ENCODE peak calls at places on chromosomes 16 and 17, in four cellular contexts. T, M, Y and L are unnamed samples. For H3K4me1, the result is how much of the 10 kb centered on the place peaks cover.

GRCh38 chr17:44007346-44008204 is 3.2 kb downstream of the NAGS start:
- DNase-seq in T (peak), M (peak), Y (no peak), L (peak)

GRCh38 chr17:57110579-57111367 is 25.7 kb downstream of the AKAP1 start:
- DNase-seq in T (no peak), M (no peak), Y (no peak), L (no peak)

GRCh38 chr17:39094607-39095308 is 56.7 kb downstream of the PLXDC1 start:
- DNase-seq in Y (peak), M (no peak), T (peak), L (no peak)

GRCh38 chr16:55871411-55872038 is 3.6 kb downstream of the CES5A start:
- DNase-seq in T (no peak), Y (no peak), M (no peak), L (no peak)

GRCh38 chr17:57915980-57916757 is 39.0 kb downstream of the CUEDC1 start:
- DNase-seq in M (no peak), T (no peak), Y (no peak), L (no peak)

GRCh38 chr17:77184474-77184873 is 43.7 kb downstream of the SEC14L1 start:
- DNase-seq in T (peak), Y (no peak), M (peak), L (no peak)

GRCh38 chr17:4679652-4680051 is 24.3 kb downstream of the PELP1 start:
- DNase-seq in Y (no peak), M (peak), T (peak), L (no peak)

GRCh38 chr17:34665803-34666763 is 86.7 kb downstream of the TMEM132E start:
- DNase-seq in Y (no peak), M (no peak), T (no peak), L (no peak)

GRCh38 chr17:47188266-47188665 is 829 bp downstream of the CDC27 start:
- DNase-seq in M (peak), T (peak), Y (peak), L (no peak)

GRCh38 chr17:62014526-62014925 is 50.6 kb downstream of the MED13 start:
- DNase-seq in T (peak), Y (no peak), M (peak), L (no peak)

GRCh38 chr16:19138601-19139000 is 24.8 kb downstream of the ITPRIPL2 start:
- DNase-seq in Y (no peak), M (peak), T (peak), L (no peak)

GRCh38 chr16:46884513-46885293 is 541 bp downstream of the GPT2 start:
- DNase-seq in M (peak), T (peak), Y (no peak), L (peak)
- H3K4me1 ChIP-seq in M (under half), T (under half), Y (under half), L (under half)

DNA sequence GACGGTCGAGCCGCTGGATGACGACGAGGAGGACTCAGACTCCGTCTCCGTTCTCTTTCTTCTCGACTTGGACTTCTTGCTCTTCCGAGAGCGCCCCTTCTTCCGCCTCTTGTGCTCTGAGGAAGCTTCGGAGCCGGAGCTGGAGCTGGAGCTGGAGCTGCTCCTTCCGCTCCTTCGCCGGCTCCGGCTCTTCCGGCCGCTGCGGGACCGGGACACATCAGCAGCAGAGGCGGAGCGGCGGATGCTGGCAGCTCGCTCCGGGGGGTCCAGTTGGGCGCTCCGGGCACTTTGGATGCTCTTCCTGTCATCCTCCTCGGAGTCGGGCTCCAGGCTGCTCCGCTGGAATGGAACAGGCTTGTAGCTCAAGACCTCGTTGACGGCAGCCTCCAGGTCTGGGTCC is 36.9 kb downstream of the PIPOX start:
- DNase-seq in Y (no peak), M (no peak), T (no peak), L (no peak)
- H3K27ac ChIP-seq in Y (no peak), M (no peak), T (no peak), L (no peak)

GRCh38 chr17:49571283-49571682 is 4.4 kb upstream of the NXPH3 start:
- DNase-seq in M (no peak), Y (no peak), T (no peak), L (no peak)
- H3K4me1 ChIP-seq in M (under half), Y (under half), T (under half), L (under half)

DNA sequence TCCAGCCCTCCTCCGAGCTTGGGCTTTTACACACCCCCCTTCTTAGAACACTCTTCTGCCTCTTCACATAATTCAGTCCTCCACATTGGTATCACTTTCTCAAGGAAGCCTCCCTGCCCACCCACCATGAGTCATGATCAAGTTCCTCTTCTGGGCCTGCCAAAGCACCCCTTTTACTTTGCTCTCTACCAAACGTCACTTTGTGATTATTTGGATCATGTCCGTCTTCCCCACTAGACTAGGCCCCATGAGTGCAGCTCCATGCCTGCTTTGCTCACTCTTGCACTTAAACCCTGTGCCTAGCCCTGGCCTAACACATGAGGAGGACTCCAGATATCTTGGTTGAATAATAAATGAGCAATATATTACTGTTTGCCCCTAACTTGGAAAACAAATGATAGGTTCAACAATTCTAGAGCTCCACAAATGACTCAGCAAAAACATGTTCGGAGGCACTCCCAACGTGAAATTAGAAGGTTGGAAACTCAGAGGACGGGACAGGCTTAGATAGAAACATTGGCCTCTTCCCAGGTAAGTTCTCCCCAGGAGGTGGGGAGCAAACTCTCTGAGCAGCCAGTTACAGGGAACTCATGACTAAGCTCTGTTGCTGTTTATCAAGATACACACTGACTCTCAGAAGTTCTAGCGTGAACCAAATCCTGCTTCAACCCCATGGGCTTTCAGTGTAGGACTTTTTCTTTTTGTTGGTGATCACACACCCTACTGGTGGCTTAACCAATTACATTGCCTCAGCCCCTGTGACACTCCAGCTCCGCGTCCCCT is 28.3 kb downstream of the G6PC1 start:
- DNase-seq in T (peak), Y (no peak), M (peak), L (peak)
- H3K27ac ChIP-seq in T (peak), Y (peak), M (peak), L (peak)

DNA sequence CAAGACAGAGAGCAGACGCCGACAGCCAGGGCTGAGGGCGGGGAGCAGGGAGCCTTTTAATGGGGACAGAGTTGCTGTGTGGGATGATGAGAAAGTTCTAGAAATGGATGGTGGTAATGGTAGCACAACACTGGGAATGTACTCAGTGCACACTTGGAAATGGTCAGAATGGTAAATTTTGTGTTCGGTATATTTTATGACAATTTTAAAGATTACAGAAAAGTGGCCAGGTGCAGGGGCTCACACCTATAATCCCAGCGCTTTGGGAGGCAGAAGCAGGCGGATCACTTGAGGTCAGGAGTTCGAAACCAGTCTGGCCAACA is 243.2 kb upstream of the CIBAR2 start:
- DNase-seq in Y (no peak), T (no peak), M (no peak), L (no peak)
- H3K4me1 ChIP-seq in Y (under half), T (under half), M (under half), L (under half)

GRCh38 chr17:80466188-80466705 is 10.2 kb downstream of the NPTX1 start:
- DNase-seq in T (no peak), Y (no peak), M (no peak), L (peak)

GRCh38 chr17:80461527-80462166 is 14.8 kb downstream of the NPTX1 start:
- DNase-seq in T (no peak), Y (no peak), M (no peak), L (no peak)

GRCh38 chr17:80463784-80464400 is 12.5 kb downstream of the NPTX1 start:
- DNase-seq in T (no peak), M (no peak), Y (no peak), L (peak)

GRCh38 chr17:80465316-80465974 is 11.0 kb downstream of the NPTX1 start:
- DNase-seq in M (no peak), Y (no peak), T (no peak), L (peak)

GRCh38 chr17:80464486-80464885 is 11.9 kb downstream of the NPTX1 start:
- DNase-seq in Y (no peak), M (no peak), T (no peak), L (peak)
- H3K27ac ChIP-seq in Y (no peak), M (no peak), T (no peak), L (no peak)

DNA sequence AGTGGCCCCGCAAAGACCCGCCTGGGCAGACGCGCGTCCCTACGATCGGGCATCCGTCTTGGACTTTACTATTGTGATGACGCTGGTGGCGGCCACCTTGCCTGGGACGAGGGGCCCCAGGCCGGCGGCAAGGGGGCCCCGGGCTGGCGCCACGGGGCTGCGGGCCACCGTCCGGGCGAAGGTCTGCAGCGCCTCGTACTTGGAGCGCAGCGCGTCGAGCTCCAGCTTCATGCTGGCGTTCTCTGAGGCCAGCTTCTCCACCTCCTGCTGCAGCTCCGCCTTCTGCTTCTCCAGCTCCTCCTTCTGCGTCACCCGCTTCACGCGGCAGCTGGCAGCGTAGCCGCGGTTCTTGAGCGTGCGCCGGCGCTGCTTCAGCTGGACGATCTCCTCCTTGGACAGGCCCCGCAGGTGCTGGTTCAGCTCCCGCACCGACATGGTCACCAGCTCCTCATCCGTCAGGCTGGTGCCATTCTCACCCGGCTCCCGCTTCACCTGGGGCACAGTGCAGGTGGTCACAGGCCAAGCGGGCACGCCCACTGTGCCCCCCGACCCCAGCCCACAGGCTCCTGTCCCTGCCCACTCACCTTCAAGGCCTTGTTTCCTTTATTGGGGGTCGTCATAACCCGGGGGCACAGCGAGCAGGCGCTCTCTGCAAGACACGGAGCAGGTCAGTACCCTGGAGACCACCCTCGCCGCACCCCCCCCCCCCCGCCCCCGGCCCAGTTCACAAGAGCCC is 4.8 kb upstream of the SIRT7 start:
- DNase-seq in T (no peak), M (no peak), Y (no peak), L (no peak)
- H3K4me1 ChIP-seq in T (under half), M (under half), Y (under half), L (under half)